ENCODE peak calls at places on chromosomes 12 and 14, in seven cellular contexts. Q, M, Y, R, X, U and F are unnamed samples.

GRCh38 chr14:101022121-101022520 is 118.6 kb upstream of the RTL1 start:
- DNase-seq in Q (no peak), M (peak), Y (no peak), R (peak), X (no peak), U (no peak), F (no peak)

GRCh38 chr12:31928246-31929139 is 30.7 kb upstream of the RESF1 start:
- DNase-seq in Q (no peak), M (no peak), Y (no peak), R (no peak), X (no peak), U (no peak), F (peak)

GRCh38 chr12:98709022-98709421 is 63.9 kb downstream of the APAF1 start:
- DNase-seq in Q (no peak), M (no peak), Y (no peak), R (no peak), X (no peak), U (no peak), F (no peak)

GRCh38 chr12:54723653-54724256 is 75.6 kb upstream of the DCD start:
- DNase-seq in Q (no peak), M (no peak), Y (no peak), R (no peak), X (no peak), U (no peak), F (no peak)

GRCh38 chr14:65210118-65210826 is 108.0 kb upstream of the MAX start:
- DNase-seq in Q (no peak), M (no peak), Y (no peak), R (no peak), X (no peak), U (peak), F (no peak)

GRCh38 chr12:48925218-48925871 is at the start of gene FKBP11:
- DNase-seq in Q (peak), M (peak), Y (peak), R (peak), X (peak), U (peak), F (peak)

GRCh38 chr12:51751657-51752056 is 96.9 kb downstream of the FIGNL2 start:
- DNase-seq in Q (no peak), M (no peak), Y (no peak), R (no peak), X (no peak), U (no peak), F (no peak)

GRCh38 chr12:108119126-108119973 is 9.7 kb upstream of the WSCD2 start:
- DNase-seq in Q (no peak), M (no peak), Y (no peak), R (no peak), X (no peak), U (no peak), F (no peak)

GRCh38 chr12:83465632-83466031 is 778.9 kb downstream of the TMTC2 start:
- DNase-seq in Q (no peak), M (no peak), Y (no peak), R (no peak), X (no peak), U (no peak), F (no peak)

GRCh38 chr14:89493877-89494634 is 77.0 kb upstream of the FOXN3 start:
- DNase-seq in Q (no peak), M (no peak), Y (no peak), R (no peak), X (no peak), U (peak), F (no peak)

GRCh38 chr14:104383088-104383805 is 196.3 kb upstream of the C14orf180 start:
- DNase-seq in Q (no peak), M (peak), Y (no peak), R (peak), X (no peak), U (no peak), F (no peak)

GRCh38 chr14:43778956-43779639 is 728.0 kb downstream of the FSCB start:
- DNase-seq in Q (no peak), M (no peak), Y (no peak), R (no peak), X (no peak), U (no peak), F (no peak)

GRCh38 chr12:29709056-29709455 is 74.7 kb downstream of the TMTC1 start:
- DNase-seq in Q (no peak), M (no peak), Y (no peak), R (no peak), X (no peak), U (no peak), F (no peak)

GRCh38 chr14:101101456-101102056 is 198.0 kb upstream of the RTL1 start:
- DNase-seq in Q (peak), M (no peak), Y (no peak), R (peak), X (no peak), U (peak), F (peak)

GRCh38 chr12:47868552-47869031 is 36.2 kb downstream of the VDR start:
- DNase-seq in Q (no peak), M (no peak), Y (no peak), R (no peak), X (no peak), U (no peak), F (no peak)

GRCh38 chr14:100609941-100610391 is 22.7 kb upstream of the BEGAIN start:
- DNase-seq in Q (no peak), M (peak), Y (no peak), R (peak), X (no peak), U (no peak), F (no peak)

GRCh38 chr12:109605599-109606228 is 32.1 kb downstream of the MVK start:
- DNase-seq in Q (no peak), M (no peak), Y (no peak), R (no peak), X (no peak), U (no peak), F (no peak)

GRCh38 chr12:104858611-104859010 is 99.5 kb downstream of the SLC41A2 start:
- DNase-seq in Q (no peak), M (no peak), Y (no peak), R (no peak), X (no peak), U (no peak), F (no peak)

GRCh38 chr12:64739778-64740177 is 19.4 kb downstream of the GNS start:
- DNase-seq in Q (no peak), M (no peak), Y (no peak), R (no peak), X (no peak), U (no peak), F (no peak)

GRCh38 chr14:51236314-51236713 is 3.7 kb upstream of the TMX1 start:
- DNase-seq in Q (peak), M (no peak), Y (no peak), R (no peak), X (no peak), U (peak), F (peak)

GRCh38 chr12:105775351-105775750 is 363.4 kb downstream of the NUAK1 start:
- DNase-seq in Q (no peak), M (no peak), Y (no peak), R (no peak), X (no peak), U (peak), F (peak)

GRCh38 chr14:87076146-87076545 is 916.8 kb downstream of the GALC start:
- DNase-seq in Q (no peak), M (no peak), Y (no peak), R (no peak), X (no peak), U (no peak), F (peak)

GRCh38 chr14:38357557-38357956 is 101.7 kb upstream of the CLEC14A start:
- DNase-seq in Q (peak), M (no peak), Y (no peak), R (no peak), X (no peak), U (peak), F (no peak)

GRCh38 chr14:56243110-56243509 is 124.9 kb downstream of the PELI2 start:
- DNase-seq in Q (no peak), M (no peak), Y (no peak), R (no peak), X (no peak), U (no peak), F (no peak)

GRCh38 chr14:92649934-92650545 is 98.4 kb downstream of the LGMN start:
- DNase-seq in Q (no peak), M (peak), Y (peak), R (peak), X (peak), U (peak), F (no peak)

GRCh38 chr12:5507944-5508343 is 76.0 kb downstream of the NTF3 start:
- DNase-seq in Q (no peak), M (no peak), Y (no peak), R (no peak), X (no peak), U (no peak), F (no peak)

GRCh38 chr14:90579816-90580215 is 183.0 kb downstream of the CALM1 start:
- DNase-seq in Q (no peak), M (peak), Y (no peak), R (no peak), X (no peak), U (no peak), F (no peak)

GRCh38 chr12:120725659-120726509 is at the start of gene ACADS:
- DNase-seq in Q (peak), M (peak), Y (peak), R (peak), X (peak), U (peak), F (peak)

GRCh38 chr12:87509233-87509820 is 519.9 kb downstream of the C12orf50 start:
- DNase-seq in Q (peak), M (no peak), Y (no peak), R (no peak), X (no peak), U (peak), F (peak)

GRCh38 chr12:120496353-120497340 is 734 bp downstream of the DYNLL1 start:
- DNase-seq in Q (peak), M (peak), Y (peak), R (peak), X (peak), U (peak), F (no peak)

GRCh38 chr12:41778934-41779333 is 365.7 kb downstream of the GXYLT1 start:
- DNase-seq in Q (no peak), M (no peak), Y (no peak), R (no peak), X (no peak), U (no peak), F (no peak)

GRCh38 chr12:122078141-122079037 is at the start of gene MLXIP:
- DNase-seq in Q (peak), M (peak), Y (peak), R (peak), X (peak), U (peak), F (peak)

GRCh38 chr12:104737113-104737512 is 221.0 kb downstream of the SLC41A2 start:
- DNase-seq in Q (no peak), M (no peak), Y (no peak), R (no peak), X (no peak), U (no peak), F (no peak)

GRCh38 chr12:89401433-89402086 is 49.3 kb upstream of the DUSP6 start:
- DNase-seq in Q (no peak), M (no peak), Y (no peak), R (no peak), X (no peak), U (no peak), F (no peak)

GRCh38 chr14:101704140-101704539 is 57.4 kb upstream of the PPP2R5C start:
- DNase-seq in Q (no peak), M (no peak), Y (no peak), R (no peak), X (no peak), U (no peak), F (no peak)

GRCh38 chr14:92425101-92425500 is 88.5 kb upstream of the RIN3 start:
- DNase-seq in Q (peak), M (no peak), Y (no peak), R (no peak), X (no peak), U (peak), F (peak)

GRCh38 chr14:24051162-24051788 is 534 bp upstream of the CARMIL3 start:
- DNase-seq in Q (no peak), M (no peak), Y (no peak), R (no peak), X (no peak), U (no peak), F (no peak)

GRCh38 chr14:89486505-89486904 is 69.5 kb upstream of the FOXN3 start:
- DNase-seq in Q (no peak), M (no peak), Y (no peak), R (no peak), X (no peak), U (no peak), F (no peak)

GRCh38 chr12:93714382-93714781 is 37.2 kb downstream of the CRADD start:
- DNase-seq in Q (no peak), M (no peak), Y (no peak), R (no peak), X (no peak), U (peak), F (no peak)

GRCh38 chr12:10867381-10867780 is 16.7 kb downstream of the PRH1 start:
- DNase-seq in Q (no peak), M (no peak), Y (no peak), R (no peak), X (no peak), U (no peak), F (no peak)
- TF ChIP-seq CTCF in Q (no peak), M (no peak), Y (no peak), R (peak), X (peak), U (no peak), F (peak)

DNA sequence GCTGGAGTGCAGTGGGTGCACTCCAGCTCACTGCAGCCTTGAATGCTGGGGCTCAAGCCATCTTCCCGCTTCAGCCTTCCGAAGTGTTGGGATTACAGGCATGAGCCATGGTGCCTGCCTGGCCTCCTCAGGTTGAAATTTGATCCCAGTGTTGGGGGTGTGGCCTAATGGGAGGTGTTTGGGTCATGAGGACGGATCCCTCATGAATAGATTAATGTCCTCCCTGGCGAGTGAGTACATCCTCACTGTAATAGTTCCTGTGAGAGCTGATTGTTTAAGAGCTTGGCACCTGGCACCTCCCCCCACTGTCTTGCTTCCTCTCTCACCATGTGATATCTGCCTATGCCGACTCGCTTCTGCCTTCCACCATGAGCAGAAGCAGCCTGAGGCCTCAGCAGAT is 84.7 kb downstream of the TSPAN9 start:
- DNase-seq in Q (no peak), M (no peak), Y (no peak), R (no peak), X (no peak), U (no peak), F (peak)
- H3K27ac ChIP-seq in Q (no peak), M (no peak), Y (no peak), R (no peak), X (no peak), U (no peak), F (no peak)

GRCh38 chr12:114166360-114166759 is 200.2 kb upstream of the RBM19 start:
- DNase-seq in Q (peak), M (no peak), Y (no peak), R (no peak), X (no peak), U (peak), F (no peak)
- TF ChIP-seq CTCF in Q (no peak), M (peak), Y (no peak), R (peak), X (peak), U (peak), F (peak)

GRCh38 chr14:71452535-71452934 is 479.7 kb upstream of the RGS6 start:
- DNase-seq in Q (no peak), M (no peak), Y (no peak), R (no peak), X (no peak), U (no peak), F (no peak)
- H3K27ac ChIP-seq in Q (no peak), M (no peak), Y (no peak), R (no peak), X (no peak), U (no peak), F (no peak)

GRCh38 chr14:94412671-94413638 is 24.6 kb upstream of the SERPINA1 start:
- DNase-seq in Q (no peak), M (no peak), Y (no peak), R (peak), X (no peak), U (no peak), F (peak)
- TF ChIP-seq CTCF in Q (no peak), M (peak), Y (no peak), R (peak), X (no peak), U (peak), F (peak)